ENCODE peak calls at places on chromosomes 12 and 14, in six cellular contexts. R is CD8-positive, alpha-beta T cell; E is AG04450; S is fibroblast of pulmonary artery; M is mammary epithelial cell; F is cardiac fibroblast. G is an unnamed sample.
A peak's percentile ranks its signal among the peaks of the same experiment; 100 is the strongest.

GRCh38 chr12:105357162-105357691 is 26.7 kb downstream of the C12orf75 start:
- DNase-seq in R (no peak), E (no peak), S (no peak), M (no peak), F (no peak), G (peak; percentile 25)

GRCh38 chr14:22886500-22887259 is 3.7 kb downstream of the REM2 start:
- DNase-seq in R (peak; percentile 69), E (no peak), S (peak; percentile 54), M (peak; percentile 56), F (peak; percentile 65), G (peak; percentile 60)

GRCh38 chr12:14700935-14701334 is 4.5 kb upstream of the GUCY2C start:
- DNase-seq in R (no peak), E (no peak), S (no peak), M (no peak), F (no peak), G (no peak)

GRCh38 chr12:120353136-120353535 is 15.8 kb downstream of the MSI1 start:
- DNase-seq in R (no peak), E (no peak), S (no peak), M (no peak), F (no peak), G (no peak)

GRCh38 chr12:104177663-104178501 is 37.7 kb upstream of the TXNRD1 start:
- DNase-seq in R (no peak), E (peak; percentile 89), S (peak; percentile 99), M (peak; percentile 88), F (peak; percentile 100), G (peak; percentile 72)

GRCh38 chr12:105166736-105167135 is 59.2 kb downstream of the WASHC4 start:
- DNase-seq in R (no peak), E (no peak), S (peak; percentile 26), M (no peak), F (no peak), G (peak; percentile 29)

GRCh38 chr12:121513464-121514183 is 67.2 kb downstream of the KDM2B start:
- DNase-seq in R (no peak), E (no peak), S (no peak), M (no peak), F (no peak), G (peak; percentile 36)

GRCh38 chr12:53986686-53987180 is 1.8 kb downstream of the HOXC10 start:
- DNase-seq in R (no peak), E (no peak), S (no peak), M (no peak), F (no peak), G (no peak)

GRCh38 chr14:68794856-68795601 is 2.2 kb upstream of the ZFP36L1 start:
- DNase-seq in R (peak; percentile 60), E (peak; percentile 87), S (peak; percentile 89), M (peak; percentile 57), F (peak; percentile 91), G (peak; percentile 65)

GRCh38 chr14:59919582-59920377 is at the start of gene LRRC9:
- DNase-seq in R (peak; percentile 56), E (no peak), S (peak; percentile 10), M (no peak), F (peak; percentile 12), G (peak; percentile 11)

GRCh38 chr12:19707948-19708409 is 268.7 kb downstream of the AEBP2 start:
- DNase-seq in R (no peak), E (no peak), S (peak; percentile 36), M (peak; percentile 67), F (no peak), G (peak; percentile 71)

GRCh38 chr14:103233328-103233727 is 100.7 kb upstream of the EIF5 start:
- DNase-seq in R (no peak), E (no peak), S (no peak), M (no peak), F (no peak), G (no peak)

GRCh38 chr12:109993091-109993490 is 3.1 kb downstream of the GIT2 start:
- DNase-seq in R (no peak), E (no peak), S (no peak), M (no peak), F (no peak), G (no peak)

GRCh38 chr12:60977966-60978365 is 1282.2 kb upstream of the USP15 start:
- DNase-seq in R (no peak), E (no peak), S (no peak), M (peak; percentile 7), F (no peak), G (peak; percentile 32)

GRCh38 chr12:13293086-13293485 is 96.6 kb downstream of the EMP1 start:
- DNase-seq in R (no peak), E (no peak), S (no peak), M (no peak), F (no peak), G (no peak)

GRCh38 chr14:56760164-56760914 is 49.9 kb downstream of the OTX2 start:
- DNase-seq in R (no peak), E (no peak), S (no peak), M (no peak), F (no peak), G (peak; percentile 4)

GRCh38 chr14:100305446-100306255 is 593 bp downstream of the SLC25A29 start:
- DNase-seq in R (peak; percentile 59), E (no peak), S (no peak), M (no peak), F (no peak), G (no peak)

GRCh38 chr14:89615421-89615820 is 198.4 kb upstream of the FOXN3 start:
- DNase-seq in R (no peak), E (no peak), S (peak; percentile 72), M (no peak), F (peak; percentile 61), G (no peak)

GRCh38 chr12:43836455-43836989 is 641 bp downstream of the TMEM117 start:
- DNase-seq in R (no peak), E (no peak), S (peak; percentile 54), M (no peak), F (peak; percentile 59), G (peak; percentile 39)

GRCh38 chr12:27975222-27976136 is 2.9 kb upstream of the PTHLH start:
- DNase-seq in R (no peak), E (no peak), S (peak; percentile 74), M (no peak), F (peak; percentile 69), G (peak; percentile 92)

GRCh38 chr12:80709811-80710726 is 2.6 kb downstream of the MYF6 start:
- DNase-seq in R (no peak), E (no peak), S (peak; percentile 20), M (no peak), F (no peak), G (peak; percentile 8)

GRCh38 chr14:104797112-104798044 is 1.8 kb upstream of the AKT1 start:
- DNase-seq in R (no peak), E (no peak), S (no peak), M (no peak), F (no peak), G (no peak)

GRCh38 chr12:108338915-108339657 is at the start of gene CMKLR1:
- DNase-seq in R (no peak), E (no peak), S (no peak), M (no peak), F (no peak), G (no peak)

GRCh38 chr12:79555006-79555925 is 135.5 kb downstream of the PAWR start:
- DNase-seq in R (no peak), E (no peak), S (peak; percentile 85), M (peak; percentile 28), F (peak; percentile 86), G (peak; percentile 39)

GRCh38 chr14:23141706-23142467 is 22.8 kb upstream of the CEBPE start:
- DNase-seq in R (no peak), E (no peak), S (peak; percentile 78), M (peak; percentile 35), F (peak; percentile 93), G (peak; percentile 59)

GRCh38 chr12:47905313-47905730 is 528 bp upstream of the VDR start:
- DNase-seq in R (no peak), E (no peak), S (no peak), M (peak; percentile 82), F (no peak), G (peak; percentile 65)

GRCh38 chr12:48980389-48980952 is 2.3 kb downstream of the WNT1 start:
- DNase-seq in R (peak; percentile 43), E (no peak), S (no peak), M (no peak), F (no peak), G (no peak)

GRCh38 chr14:76827696-76828301 is 1.6 kb downstream of the LRRC74A start:
- DNase-seq in R (no peak), E (no peak), S (peak; percentile 41), M (no peak), F (peak; percentile 51), G (no peak)

DNA sequence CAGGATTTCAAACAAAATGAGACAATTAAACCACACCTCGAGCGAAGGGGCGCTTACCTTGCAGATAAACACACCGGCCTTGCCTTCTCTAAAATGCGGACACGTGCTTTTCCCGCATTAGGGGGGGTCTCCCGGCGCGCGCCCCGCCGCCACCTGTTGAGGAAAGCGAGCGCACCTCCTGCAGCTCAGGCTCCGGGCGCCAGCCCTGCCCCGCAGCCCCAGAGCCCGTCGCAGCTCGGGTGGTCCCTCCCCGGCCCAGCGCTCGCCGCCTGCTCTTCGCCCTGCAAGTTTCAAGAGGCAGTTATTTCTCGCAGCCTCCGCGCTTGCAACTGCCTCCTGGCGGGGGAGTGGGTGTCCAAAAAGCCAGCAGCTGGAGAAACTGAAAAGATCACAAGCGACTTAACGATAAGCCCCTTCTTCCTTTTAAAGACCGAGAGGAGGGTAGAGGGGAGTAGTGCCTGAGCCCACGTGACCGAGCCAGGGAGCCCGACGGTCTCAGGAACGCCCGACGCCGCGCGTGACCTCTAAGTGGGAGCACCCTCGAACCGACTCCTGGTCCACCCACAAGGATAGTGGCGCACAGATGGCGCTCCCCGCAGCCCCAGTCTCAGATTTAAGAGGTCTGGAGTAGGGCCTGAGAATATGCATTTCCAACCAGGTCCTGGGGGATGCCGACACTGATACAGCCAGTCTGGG is at the start of gene ESR2:
- DNase-seq in R (no peak), E (no peak), S (peak; percentile 50), M (no peak), F (peak; percentile 44), G (peak; percentile 30)
- TF ChIP-seq CTCF in R (no peak), E (peak; percentile 58), S (peak; percentile 36), M (no peak), F (peak; percentile 55), G (peak; percentile 26)

GRCh38 chr14:21096889-21097615 is 1.4 kb downstream of the ZNF219 start:
- DNase-seq in R (no peak), E (no peak), S (no peak), M (no peak), F (no peak), G (no peak)
- H3K4me3 ChIP-seq in R (no peak overlapping the region), E (peak overlapping the region; percentile 43), S (peak overlapping the region; percentile 36), M (peak overlapping the region; percentile 65), F (peak overlapping the region; percentile 6), G (peak overlapping the region; percentile 72)

GRCh38 chr14:71554323-71554722 is 377.9 kb upstream of the RGS6 start:
- DNase-seq in R (no peak), E (no peak), S (no peak), M (no peak), F (no peak), G (no peak)

GRCh38 chr14:71553779-71554178 is 378.4 kb upstream of the RGS6 start:
- DNase-seq in R (no peak), E (no peak), S (no peak), M (no peak), F (no peak), G (no peak)

GRCh38 chr14:71551291-71551955 is 380.8 kb upstream of the RGS6 start:
- DNase-seq in R (no peak), E (peak; percentile 44), S (peak; percentile 45), M (peak; percentile 57), F (peak; percentile 32), G (peak; percentile 77)

GRCh38 chr14:71554959-71555612 is 377.1 kb upstream of the RGS6 start:
- DNase-seq in R (no peak), E (no peak), S (no peak), M (no peak), F (no peak), G (no peak)

GRCh38 chr14:71552809-71553208 is 379.4 kb upstream of the RGS6 start:
- DNase-seq in R (no peak), E (no peak), S (no peak), M (no peak), F (no peak), G (no peak)
- TF ChIP-seq CTCF in R (no peak), E (no peak), S (no peak), M (no peak), F (no peak), G (no peak)

GRCh38 chr12:130874696-130875095 is 2.8 kb downstream of the RAN start:
- DNase-seq in R (no peak), E (no peak), S (no peak), M (no peak), F (no peak), G (no peak)
- H3K4me3 ChIP-seq in R (no peak overlapping the region), E (no peak overlapping the region), S (no peak overlapping the region), M (no peak overlapping the region), F (no peak overlapping the region), G (no peak overlapping the region)